ENCODE peak calls at places on chromosomes 6 and 20, in seven cellular contexts. U is NCI-H460; X is Caki2; W is NCI-H1092 treated with DMSO at 0.1 percent for 48 hours; V is stimulated activated CD4-positive, alpha-beta T cell treated with anti-CD3 and anti-CD28 coated beads, Interleukin-1b, Interleukin-23, amount 100 ng/mL, for 24 hours; N is Right ventricle myocardium superior; D is AG04450. I is an unnamed sample.

GRCh38 chr20:50325215-50325614 is 134.6 kb downstream of the CEBPB start:
- DNase-seq in U (no peak), X (no peak), W (no peak), V (no peak), N (no peak), D (no peak), I (no peak)

GRCh38 chr6:146295695-146296094 is 247.9 kb upstream of the RAB32 start:
- DNase-seq in U (no peak), X (no peak), W (no peak), V (no peak), N (no peak), D (no peak), I (no peak)

GRCh38 chr6:123564363-123564762 is 72.4 kb downstream of the TRDN start:
- DNase-seq in U (no peak), X (no peak), W (peak), V (no peak), N (no peak), D (no peak), I (peak)

GRCh38 chr20:49245921-49246740 is 26.9 kb downstream of the DDX27 start:
- DNase-seq in U (peak), X (peak), W (peak), V (no peak), N (peak), D (peak), I (peak)

GRCh38 chr20:57539889-57540288 is 14.9 kb upstream of the CTCFL start:
- DNase-seq in U (no peak), X (no peak), W (no peak), V (no peak), N (no peak), D (no peak), I (no peak)

GRCh38 chr6:54655162-54655561 is 191.4 kb upstream of the FAM83B start:
- DNase-seq in U (no peak), X (peak), W (peak), V (no peak), N (no peak), D (no peak), I (peak)

GRCh38 chr6:33621396-33622388 is 570 bp downstream of the ITPR3 start:
- DNase-seq in U (no peak), X (peak), W (peak), V (no peak), N (peak), D (no peak), I (peak)

GRCh38 chr20:39946946-39947345 is 742.1 kb downstream of the MAFB start:
- DNase-seq in U (no peak), X (no peak), W (no peak), V (no peak), N (no peak), D (no peak), I (no peak)

GRCh38 chr6:64504509-64504908 is 868.9 kb downstream of the PHF3 start:
- DNase-seq in U (peak), X (no peak), W (no peak), V (no peak), N (no peak), D (no peak), I (peak)

GRCh38 chr20:62148908-62149314 is 5.3 kb downstream of the SS18L1 start:
- DNase-seq in U (no peak), X (no peak), W (no peak), V (no peak), N (no peak), D (no peak), I (no peak)

GRCh38 chr6:74578339-74578738 is 627.5 kb downstream of the COL12A1 start:
- DNase-seq in U (peak), X (peak), W (no peak), V (no peak), N (no peak), D (peak), I (no peak)

GRCh38 chr6:121549741-121550140 is 114.3 kb downstream of the GJA1 start:
- DNase-seq in U (no peak), X (peak), W (no peak), V (no peak), N (no peak), D (peak), I (no peak)

GRCh38 chr6:170345662-170346061 is 39.1 kb downstream of the FAM120B start:
- DNase-seq in U (no peak), X (no peak), W (no peak), V (no peak), N (no peak), D (no peak), I (no peak)

GRCh38 chr6:125986956-125987617 is 747 bp downstream of the TRMT11 start:
- DNase-seq in U (no peak), X (no peak), W (peak), V (peak), N (no peak), D (no peak), I (peak)

GRCh38 chr6:46466570-46466969 is 24.7 kb downstream of the RCAN2 start:
- DNase-seq in U (no peak), X (no peak), W (no peak), V (no peak), N (no peak), D (no peak), I (no peak)

I was measured in NCI-H69.